ENCODE peak calls at places on chromosomes 2 and 18, in seven cellular contexts. One of them, this sample, is unnamed.
A peak's percentile ranks its signal among the peaks of the same experiment; 100 is the strongest.

GRCh38 chr2:44955593-44956449 is 14.3 kb downstream of the SIX3 start:
- DNase-seq in choroid plexus epithelial cell: peak; percentile 74
- DNase-seq in endodermal cell: peak; percentile 95
- DNase-seq in cardiac fibroblast: peak; percentile 80
- DNase-seq in ovary: peak; percentile 30
- DNase-seq in GM12865: peak; percentile 80
- DNase-seq in AG09309: no peak
- DNase-seq in this sample: no peak

GRCh38 chr2:170846318-170846717 is 29.6 kb downstream of the GAD1 start:
- DNase-seq in AG09309: no peak
- DNase-seq in ovary: no peak
- DNase-seq in choroid plexus epithelial cell: no peak
- DNase-seq in cardiac fibroblast: no peak
- DNase-seq in GM12865: no peak
- DNase-seq in endodermal cell: no peak
- DNase-seq in this sample: no peak

GRCh38 chr2:46521215-46521683 is 41.9 kb downstream of the TMEM247 start:
- DNase-seq in ovary: peak; percentile 84
- DNase-seq in cardiac fibroblast: peak; percentile 76
- DNase-seq in GM12865: peak; percentile 29
- DNase-seq in endodermal cell: no peak
- DNase-seq in AG09309: peak; percentile 89
- DNase-seq in choroid plexus epithelial cell: peak; percentile 69
- DNase-seq in this sample: no peak

GRCh38 chr2:71100195-71100964 is 29.6 kb downstream of the MCEE start:
- DNase-seq in GM12865: peak; percentile 58
- DNase-seq in AG09309: peak; percentile 20
- DNase-seq in choroid plexus epithelial cell: peak; percentile 85
- DNase-seq in ovary: no peak
- DNase-seq in endodermal cell: peak; percentile 89
- DNase-seq in cardiac fibroblast: peak; percentile 78
- DNase-seq in this sample: peak; percentile 9

GRCh38 chr2:160510617-160511016 is 17.0 kb upstream of the RBMS1 start:
- DNase-seq in endodermal cell: no peak
- DNase-seq in AG09309: peak; percentile 55
- DNase-seq in choroid plexus epithelial cell: peak; percentile 59
- DNase-seq in cardiac fibroblast: peak; percentile 47
- DNase-seq in GM12865: no peak
- DNase-seq in ovary: no peak
- DNase-seq in this sample: no peak

GRCh38 chr2:150610670-150611279 is 123.3 kb upstream of the RND3 start:
- DNase-seq in GM12865: peak; percentile 34
- DNase-seq in choroid plexus epithelial cell: peak; percentile 75
- DNase-seq in endodermal cell: peak; percentile 76
- DNase-seq in ovary: no peak
- DNase-seq in AG09309: no peak
- DNase-seq in cardiac fibroblast: peak; percentile 77
- DNase-seq in this sample: no peak

GRCh38 chr2:47174731-47175361 is 19.7 kb upstream of the STPG4 start:
- DNase-seq in AG09309: no peak
- DNase-seq in cardiac fibroblast: peak; percentile 67
- DNase-seq in ovary: no peak
- DNase-seq in endodermal cell: peak; percentile 54
- DNase-seq in choroid plexus epithelial cell: peak; percentile 58
- DNase-seq in GM12865: peak; percentile 66
- DNase-seq in this sample: no peak

GRCh38 chr2:75053484-75054112 is 95.2 kb downstream of the POLE4 start:
- DNase-seq in AG09309: no peak
- DNase-seq in choroid plexus epithelial cell: peak; percentile 47
- DNase-seq in endodermal cell: peak; percentile 89
- DNase-seq in ovary: no peak
- DNase-seq in GM12865: peak; percentile 82
- DNase-seq in cardiac fibroblast: peak; percentile 41
- DNase-seq in this sample: no peak

GRCh38 chr18:2534906-2535305 is 36.4 kb downstream of the METTL4 start:
- DNase-seq in ovary: no peak
- DNase-seq in AG09309: no peak
- DNase-seq in choroid plexus epithelial cell: no peak
- DNase-seq in cardiac fibroblast: no peak
- DNase-seq in endodermal cell: no peak
- DNase-seq in GM12865: no peak
- DNase-seq in this sample: no peak

GRCh38 chr2:178568227-178568626 is 88.0 kb downstream of the PLEKHA3 start:
- DNase-seq in AG09309: no peak
- DNase-seq in choroid plexus epithelial cell: no peak
- DNase-seq in ovary: no peak
- DNase-seq in endodermal cell: no peak
- DNase-seq in cardiac fibroblast: no peak
- DNase-seq in GM12865: no peak
- DNase-seq in this sample: no peak

GRCh38 chr2:212364106-212364505 is 174.5 kb downstream of the ERBB4 start:
- DNase-seq in choroid plexus epithelial cell: no peak
- DNase-seq in AG09309: peak; percentile 18
- DNase-seq in GM12865: no peak
- DNase-seq in endodermal cell: no peak
- DNase-seq in cardiac fibroblast: peak; percentile 35
- DNase-seq in ovary: no peak
- DNase-seq in this sample: no peak

GRCh38 chr2:148519013-148519412 is 125.5 kb upstream of the EPC2 start:
- DNase-seq in AG09309: no peak
- DNase-seq in GM12865: no peak
- DNase-seq in ovary: no peak
- DNase-seq in cardiac fibroblast: no peak
- DNase-seq in choroid plexus epithelial cell: no peak
- DNase-seq in endodermal cell: peak; percentile 82
- DNase-seq in this sample: no peak

GRCh38 chr18:36519358-36519757 is 221.8 kb downstream of the FHOD3 start:
- DNase-seq in ovary: no peak
- DNase-seq in choroid plexus epithelial cell: peak; percentile 11
- DNase-seq in endodermal cell: no peak
- DNase-seq in AG09309: no peak
- DNase-seq in cardiac fibroblast: peak; percentile 36
- DNase-seq in GM12865: peak; percentile 59
- DNase-seq in this sample: no peak

GRCh38 chr2:28137221-28137620 is 246.7 kb downstream of the BABAM2 start:
- DNase-seq in ovary: peak; percentile 63
- DNase-seq in cardiac fibroblast: peak; percentile 94
- DNase-seq in choroid plexus epithelial cell: peak; percentile 96
- DNase-seq in GM12865: no peak
- DNase-seq in AG09309: peak; percentile 88
- DNase-seq in endodermal cell: no peak
- DNase-seq in this sample: no peak

GRCh38 chr2:236934166-236934565 is 151.5 kb upstream of the COPS8 start:
- DNase-seq in cardiac fibroblast: no peak
- DNase-seq in choroid plexus epithelial cell: no peak
- DNase-seq in AG09309: no peak
- DNase-seq in ovary: no peak
- DNase-seq in GM12865: no peak
- DNase-seq in endodermal cell: no peak
- DNase-seq in this sample: no peak

GRCh38 chr2:236933351-236933750 is 152.3 kb upstream of the COPS8 start:
- DNase-seq in endodermal cell: no peak
- DNase-seq in GM12865: no peak
- DNase-seq in ovary: no peak
- DNase-seq in cardiac fibroblast: no peak
- DNase-seq in choroid plexus epithelial cell: no peak
- DNase-seq in AG09309: no peak
- DNase-seq in this sample: no peak

GRCh38 chr2:236932711-236933300 is 152.9 kb upstream of the COPS8 start:
- DNase-seq in ovary: no peak
- DNase-seq in endodermal cell: no peak
- DNase-seq in AG09309: no peak
- DNase-seq in GM12865: no peak
- DNase-seq in choroid plexus epithelial cell: no peak
- DNase-seq in cardiac fibroblast: no peak
- DNase-seq in this sample: no peak

GRCh38 chr2:236928353-236929153 is 157.1 kb upstream of the COPS8 start:
- DNase-seq in GM12865: no peak
- DNase-seq in endodermal cell: no peak
- DNase-seq in ovary: no peak
- DNase-seq in cardiac fibroblast: no peak
- DNase-seq in choroid plexus epithelial cell: peak; percentile 28
- DNase-seq in AG09309: no peak
- DNase-seq in this sample: no peak
- H3K4me3 ChIP-seq in GM12865: peak overlapping the region; percentile 28
- H3K4me3 ChIP-seq in endodermal cell: no peak overlapping the region
- H3K4me3 ChIP-seq in ovary: no peak overlapping the region
- H3K4me3 ChIP-seq in cardiac fibroblast: peak overlapping the region; percentile 21
- H3K4me3 ChIP-seq in choroid plexus epithelial cell: peak overlapping the region; percentile 48
- H3K4me3 ChIP-seq in AG09309: no peak overlapping the region
- H3K4me3 ChIP-seq in this sample: no peak overlapping the region

GRCh38 chr2:64915510-64915900 is 73.7 kb upstream of the SLC1A4 start:
- DNase-seq in cardiac fibroblast: no peak
- DNase-seq in choroid plexus epithelial cell: no peak
- DNase-seq in endodermal cell: no peak
- DNase-seq in ovary: no peak
- DNase-seq in AG09309: no peak
- DNase-seq in GM12865: peak; percentile 69
- DNase-seq in this sample: no peak

GRCh38 chr2:64923385-64923710 is 65.9 kb upstream of the SLC1A4 start:
- DNase-seq in AG09309: no peak
- DNase-seq in endodermal cell: no peak
- DNase-seq in GM12865: no peak
- DNase-seq in choroid plexus epithelial cell: no peak
- DNase-seq in cardiac fibroblast: no peak
- DNase-seq in ovary: no peak
- DNase-seq in this sample: no peak

GRCh38 chr2:64922482-64923384 is 66.5 kb upstream of the SLC1A4 start:
- DNase-seq in AG09309: no peak
- DNase-seq in cardiac fibroblast: no peak
- DNase-seq in ovary: no peak
- DNase-seq in endodermal cell: peak; percentile 72
- DNase-seq in GM12865: no peak
- DNase-seq in choroid plexus epithelial cell: no peak
- DNase-seq in this sample: no peak

GRCh38 chr2:64918220-64918886 is 70.8 kb upstream of the SLC1A4 start:
- DNase-seq in choroid plexus epithelial cell: no peak
- DNase-seq in endodermal cell: peak; percentile 76
- DNase-seq in AG09309: no peak
- DNase-seq in ovary: no peak
- DNase-seq in GM12865: peak; percentile 32
- DNase-seq in cardiac fibroblast: no peak
- DNase-seq in this sample: no peak

GRCh38 chr2:64919261-64919660 is 69.9 kb upstream of the SLC1A4 start:
- DNase-seq in endodermal cell: no peak
- DNase-seq in cardiac fibroblast: no peak
- DNase-seq in AG09309: no peak
- DNase-seq in GM12865: peak; percentile 43
- DNase-seq in choroid plexus epithelial cell: no peak
- DNase-seq in ovary: no peak
- DNase-seq in this sample: no peak
- TF ChIP-seq CTCF in endodermal cell: no peak
- TF ChIP-seq CTCF in cardiac fibroblast: no peak
- TF ChIP-seq CTCF in AG09309: no peak
- TF ChIP-seq CTCF in GM12865: no peak
- TF ChIP-seq CTCF in choroid plexus epithelial cell: no peak
- TF ChIP-seq CTCF in ovary: no peak
- TF ChIP-seq CTCF in this sample: no peak

GRCh38 chr2:219551863-219552381 is 8.1 kb downstream of the TMEM198 start:
- DNase-seq in ovary: no peak
- DNase-seq in endodermal cell: no peak
- DNase-seq in AG09309: no peak
- DNase-seq in choroid plexus epithelial cell: peak; percentile 10
- DNase-seq in GM12865: no peak
- DNase-seq in cardiac fibroblast: peak; percentile 5
- DNase-seq in this sample: no peak
- H3K4me3 ChIP-seq in ovary: peak overlapping the region; percentile 70
- H3K4me3 ChIP-seq in endodermal cell: peak overlapping the region; percentile 84
- H3K4me3 ChIP-seq in AG09309: peak overlapping the region; percentile 57
- H3K4me3 ChIP-seq in choroid plexus epithelial cell: peak overlapping the region; percentile 69
- H3K4me3 ChIP-seq in GM12865: peak overlapping the region; percentile 45
- H3K4me3 ChIP-seq in cardiac fibroblast: peak overlapping the region; percentile 69
- H3K4me3 ChIP-seq in this sample: peak overlapping the region; percentile 69

GRCh38 chr2:233264667-233265066 is 13.2 kb downstream of the ATG16L1 start:
- DNase-seq in choroid plexus epithelial cell: no peak
- DNase-seq in ovary: no peak
- DNase-seq in AG09309: no peak
- DNase-seq in endodermal cell: no peak
- DNase-seq in cardiac fibroblast: no peak
- DNase-seq in GM12865: no peak
- DNase-seq in this sample: no peak

GRCh38 chr2:233262562-233262961 is 11.1 kb downstream of the ATG16L1 start:
- DNase-seq in GM12865: no peak
- DNase-seq in endodermal cell: no peak
- DNase-seq in choroid plexus epithelial cell: no peak
- DNase-seq in AG09309: no peak
- DNase-seq in ovary: no peak
- DNase-seq in cardiac fibroblast: no peak
- DNase-seq in this sample: no peak

GRCh38 chr2:233261819-233262555 is 10.5 kb downstream of the ATG16L1 start:
- DNase-seq in ovary: no peak
- DNase-seq in endodermal cell: no peak
- DNase-seq in choroid plexus epithelial cell: no peak
- DNase-seq in cardiac fibroblast: no peak
- DNase-seq in AG09309: no peak
- DNase-seq in GM12865: peak; percentile 65
- DNase-seq in this sample: no peak

GRCh38 chr2:233265899-233266431 is 14.5 kb downstream of the ATG16L1 start:
- DNase-seq in AG09309: no peak
- DNase-seq in choroid plexus epithelial cell: no peak
- DNase-seq in ovary: no peak
- DNase-seq in endodermal cell: no peak
- DNase-seq in cardiac fibroblast: no peak
- DNase-seq in GM12865: peak; percentile 21
- DNase-seq in this sample: no peak

DNA sequence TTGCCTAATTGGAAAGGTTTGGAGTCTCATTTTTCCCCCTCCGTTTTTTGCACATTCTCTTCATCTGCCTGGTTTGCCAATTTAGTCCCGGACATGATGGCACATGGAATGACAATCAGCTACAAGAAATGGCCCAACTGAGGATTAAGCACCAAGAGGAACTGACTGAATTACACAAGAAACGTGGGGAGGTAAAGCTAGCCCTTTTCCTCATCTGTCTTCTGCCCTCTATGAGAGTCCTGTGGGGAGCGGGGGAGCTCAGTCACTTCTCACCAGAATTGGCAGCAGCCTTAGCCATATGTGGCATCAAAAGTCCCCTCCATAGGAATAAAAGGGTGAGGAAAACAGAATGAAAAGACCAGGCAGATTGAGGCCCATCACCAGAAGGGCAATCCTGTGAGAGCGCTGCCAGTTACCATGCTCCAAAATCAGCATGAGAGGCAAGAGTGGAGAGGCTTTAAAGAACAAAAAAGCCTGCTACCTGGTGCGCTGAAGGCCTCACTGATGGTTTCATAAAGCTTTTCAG is 11.6 kb downstream of the ATG16L1 start:
- DNase-seq in cardiac fibroblast: no peak
- DNase-seq in choroid plexus epithelial cell: no peak
- DNase-seq in GM12865: no peak
- DNase-seq in ovary: no peak
- DNase-seq in endodermal cell: no peak
- DNase-seq in AG09309: no peak
- DNase-seq in this sample: no peak
- TF ChIP-seq CTCF in cardiac fibroblast: no peak
- TF ChIP-seq CTCF in choroid plexus epithelial cell: no peak
- TF ChIP-seq CTCF in GM12865: no peak
- TF ChIP-seq CTCF in ovary: no peak
- TF ChIP-seq CTCF in endodermal cell: no peak
- TF ChIP-seq CTCF in AG09309: no peak
- TF ChIP-seq CTCF in this sample: no peak